ENCODE peak calls at places on chromosome 13, in seven cellular contexts. X is endothelial cell, L is BJ, R is heart right ventricle, K is mesothelial cell of epicardium, J is H1, N is psoas muscle. V is an unnamed sample.
A peak's percentile ranks its signal among the peaks of the same experiment; 100 is the strongest.

GRCh38 chr13:24745516-24745860 is 18.5 kb upstream of the RNF17 start:
- DNase-seq in K (no peak), N (no peak), J (peak; percentile 61), R (no peak), X (no peak), L (no peak), V (no peak)

GRCh38 chr13:101144808-101145419 is 271.4 kb downstream of the NALCN start:
- DNase-seq in R (no peak), L (no peak), N (no peak), K (no peak), J (no peak), X (peak; percentile 21), V (peak; percentile 27)

GRCh38 chr13:72166102-72166660 is 299.2 kb upstream of the DACH1 start:
- DNase-seq in K (no peak), R (no peak), L (no peak), X (no peak), J (no peak), N (no peak), V (no peak)

GRCh38 chr13:36313047-36313969 is 15.7 kb upstream of the CCDC169 start:
- DNase-seq in J (no peak), X (no peak), N (no peak), R (no peak), L (no peak), K (no peak), V (no peak)

GRCh38 chr13:43159007-43159406 is 135.6 kb downstream of the DNAJC15 start:
- DNase-seq in L (no peak), R (no peak), J (no peak), X (no peak), K (no peak), N (no peak), V (peak; percentile 29)

GRCh38 chr13:40158218-40158617 is 502.8 kb downstream of the COG6 start:
- DNase-seq in J (no peak), N (no peak), R (no peak), L (no peak), K (no peak), X (no peak), V (no peak)

GRCh38 chr13:109725995-109726637 is 60.3 kb downstream of the IRS2 start:
- DNase-seq in J (no peak), L (no peak), R (no peak), K (no peak), X (no peak), N (no peak), V (no peak)

GRCh38 chr13:104534847-104535246 is 1468.6 kb upstream of the SLC10A2 start:
- DNase-seq in N (no peak), L (no peak), K (no peak), J (no peak), X (no peak), R (no peak), V (no peak)

GRCh38 chr13:77345150-77345780 is 18.4 kb upstream of the MYCBP2 start:
- DNase-seq in X (no peak), L (no peak), N (no peak), K (no peak), R (no peak), J (no peak), V (no peak)

GRCh38 chr13:39938591-39938990 is 283.1 kb downstream of the COG6 start:
- DNase-seq in J (no peak), L (no peak), N (no peak), K (no peak), X (no peak), R (no peak), V (no peak)

GRCh38 chr13:84500016-84500415 is 617.7 kb upstream of the SLITRK1 start:
- DNase-seq in N (no peak), R (no peak), X (no peak), J (no peak), L (peak; percentile 1), K (no peak), V (no peak)

GRCh38 chr13:113562085-113562749 is 22.3 kb upstream of the TFDP1 start:
- DNase-seq in X (peak; percentile 82), K (peak; percentile 80), L (no peak), N (peak; percentile 73), J (peak; percentile 90), R (peak; percentile 63), V (peak; percentile 47)

GRCh38 chr13:33186851-33187250 is 98.7 kb downstream of the STARD13 start:
- DNase-seq in R (no peak), X (no peak), J (no peak), N (no peak), K (no peak), L (no peak), V (no peak)

GRCh38 chr13:38355595-38356120 is 6.0 kb downstream of the UFM1 start:
- DNase-seq in X (no peak), R (no peak), K (no peak), L (no peak), N (no peak), J (no peak), V (no peak)

GRCh38 chr13:100088282-100088647 is 628 bp upstream of the PCCA start:
- DNase-seq in N (no peak), J (peak; percentile 55), K (no peak), L (no peak), X (peak; percentile 7), R (no peak), V (no peak)

GRCh38 chr13:20151612-20152011 is 9.2 kb downstream of the GJA3 start:
- DNase-seq in J (no peak), K (no peak), R (no peak), N (no peak), L (no peak), X (no peak), V (no peak)

GRCh38 chr13:32038353-32038752 is 6.8 kb downstream of the FRY start:
- DNase-seq in R (no peak), K (no peak), X (no peak), L (no peak), N (no peak), J (no peak), V (no peak)

GRCh38 chr13:36820222-36820621 is 1.2 kb downstream of the RFXAP start:
- DNase-seq in J (no peak), R (no peak), L (no peak), K (no peak), N (no peak), X (no peak), V (no peak)

GRCh38 chr13:60838581-60838980 is 441.6 kb downstream of the TDRD3 start:
- DNase-seq in K (no peak), X (no peak), R (no peak), N (no peak), L (no peak), J (no peak), V (no peak)

GRCh38 chr13:102693781-102694180 is 1.1 kb downstream of the METTL21C start:
- DNase-seq in R (no peak), L (peak; percentile 47), N (no peak), J (no peak), X (no peak), K (no peak), V (no peak)

GRCh38 chr13:66509176-66509575 is 721.0 kb downstream of the PCDH9 start:
- DNase-seq in N (no peak), K (no peak), R (no peak), J (no peak), L (no peak), X (no peak), V (no peak)

GRCh38 chr13:21668665-21669599 is 1.9 kb upstream of the FGF9 start:
- DNase-seq in R (no peak), X (peak; percentile 23), L (no peak), J (peak; percentile 70), K (no peak), N (peak; percentile 50), V (no peak)

GRCh38 chr13:41716236-41716635 is 244.7 kb downstream of the VWA8 start:
- DNase-seq in L (no peak), N (no peak), R (no peak), X (no peak), K (no peak), J (no peak), V (no peak)

GRCh38 chr13:44471686-44472085 is 98.1 kb downstream of the SERP2 start:
- DNase-seq in L (peak; percentile 7), N (no peak), J (no peak), K (no peak), X (no peak), R (no peak), V (no peak)

DNA sequence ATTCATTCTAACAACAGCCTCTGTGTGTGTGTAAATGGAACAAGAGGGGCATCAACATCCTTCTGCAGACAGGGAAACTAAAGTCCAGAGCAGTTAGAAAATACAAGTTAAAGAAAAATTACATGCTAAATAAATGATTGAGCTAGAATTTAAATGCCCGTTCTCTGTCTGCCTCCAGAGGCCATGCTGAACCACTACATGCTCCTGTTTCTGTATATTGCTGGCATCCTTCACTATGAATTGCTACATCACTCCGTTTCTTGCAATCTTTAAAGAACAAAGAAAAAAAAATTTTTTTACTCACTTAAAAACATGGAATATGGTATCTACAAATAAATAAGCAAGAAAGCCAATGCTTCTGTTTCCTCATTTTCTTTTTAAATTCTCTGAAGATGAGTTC is 47.9 kb downstream of the DCT start:
- DNase-seq in J (no peak), K (no peak), X (no peak), L (no peak), N (no peak), R (no peak), V (no peak)
- TF ChIP-seq CTCF in J (no peak), K (no peak), X (no peak), L (no peak), N (no peak), R (no peak), V (peak; percentile 23)

GRCh38 chr13:69524459-69525155 is 583.0 kb upstream of the ATXN8OS start:
- DNase-seq in J (no peak), X (no peak), K (no peak), R (no peak), L (no peak), N (no peak), V (no peak)
- TF ChIP-seq CTCF in J (no peak), X (peak; percentile 71), K (peak; percentile 82), R (no peak), L (no peak), N (no peak), V (no peak)

DNA sequence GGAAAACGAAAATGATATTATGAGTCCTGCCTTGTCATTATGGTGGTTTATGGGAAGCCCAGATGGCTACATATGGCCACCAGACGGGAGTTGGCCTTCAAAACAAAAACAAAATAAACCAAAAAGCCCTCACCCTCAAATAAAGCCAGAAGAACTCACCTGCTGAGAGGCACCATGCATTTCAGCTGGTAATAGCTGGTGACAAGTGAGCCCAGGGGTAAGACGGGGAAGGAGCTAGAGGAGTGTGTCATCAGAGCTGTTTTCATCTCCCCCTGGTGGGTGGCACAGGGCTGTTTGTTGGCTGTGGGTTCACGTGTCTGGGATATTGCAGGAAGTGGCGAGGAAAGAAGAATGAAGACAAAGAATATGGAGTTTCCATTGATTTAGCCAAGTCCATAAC is 152.9 kb downstream of the EFNB2 start:
- DNase-seq in J (no peak), L (no peak), K (no peak), X (no peak), R (no peak), N (no peak), V (no peak)
- TF ChIP-seq CTCF in J (no peak), L (no peak), K (no peak), X (no peak), R (no peak), N (no peak), V (no peak)

GRCh38 chr13:91426913-91427312 is 28.5 kb downstream of the GPC5 start:
- DNase-seq in K (no peak), L (no peak), X (no peak), R (no peak), J (no peak), N (no peak), V (no peak)
- TF ChIP-seq CTCF in K (no peak), L (no peak), X (no peak), R (no peak), J (no peak), N (no peak), V (no peak)

V was measured in AG09319.